ENCODE peak calls at places on chromosomes 4 and X, in seven cellular contexts. L, O, E, Y, G, Q and W are unnamed samples.

GRCh38 chrX:45198706-45199105 is 2.0 kb downstream of the DIPK2B start:
- DNase-seq in L (no peak), Q (no peak), G (no peak), E (no peak), Y (no peak), O (no peak), W (no peak)

GRCh38 chrX:154535892-154536291 is 10.8 kb downstream of the G6PD start:
- DNase-seq in G (no peak), Q (no peak), E (no peak), L (no peak), O (no peak), Y (no peak), W (no peak)

GRCh38 chr4:179855471-179855870 is 2387.7 kb upstream of the TENM3 start:
- DNase-seq in Y (no peak), E (no peak), Q (peak), L (no peak), G (no peak), O (no peak), W (no peak)

GRCh38 chr4:5142726-5143125 is 91.4 kb downstream of the STK32B start:
- DNase-seq in E (peak), O (peak), L (peak), Y (peak), Q (peak), G (no peak), W (peak)

GRCh38 chr4:143721317-143721716 is 20.8 kb upstream of the FREM3 start:
- DNase-seq in Y (peak), G (no peak), L (no peak), Q (no peak), E (no peak), O (no peak), W (no peak)

GRCh38 chr4:26885912-26886274 is 25.3 kb downstream of the STIM2 start:
- DNase-seq in G (no peak), L (peak), Y (no peak), E (no peak), O (no peak), Q (no peak), W (peak)

GRCh38 chr4:169024762-169025161 is 14.7 kb upstream of the CBR4 start:
- DNase-seq in O (no peak), L (peak), Y (peak), E (peak), G (no peak), Q (peak), W (peak)

GRCh38 chrX:78331708-78332107 is 4.3 kb upstream of the CYSLTR1 start:
- DNase-seq in E (no peak), G (no peak), O (no peak), Q (no peak), Y (no peak), L (no peak), W (peak)

GRCh38 chr4:2253160-2254084 is 8.5 kb downstream of the MXD4 start:
- DNase-seq in O (peak), E (no peak), Q (no peak), G (no peak), Y (no peak), L (no peak), W (no peak)

GRCh38 chr4:8853249-8853648 is 18.4 kb downstream of the HMX1 start:
- DNase-seq in E (no peak), O (peak), L (no peak), Y (no peak), Q (no peak), G (no peak), W (no peak)

GRCh38 chr4:172897046-172897445 is 271.6 kb upstream of the GALNT7 start:
- DNase-seq in L (no peak), E (no peak), G (no peak), Y (no peak), Q (no peak), O (no peak), W (no peak)

GRCh38 chr4:67892905-67893304 is 9.1 kb upstream of the TMPRSS11D start:
- DNase-seq in E (no peak), O (peak), L (no peak), Q (peak), Y (peak), G (no peak), W (no peak)

GRCh38 chr4:12881945-12882589 is 602.1 kb downstream of the RAB28 start:
- DNase-seq in E (no peak), G (no peak), Q (no peak), Y (no peak), L (no peak), O (no peak), W (no peak)

GRCh38 chrX:155993421-155993820 is 4.1 kb upstream of the IL9R start:
- DNase-seq in O (no peak), Y (no peak), L (no peak), E (no peak), Q (no peak), G (no peak), W (no peak)

GRCh38 chrX:65932173-65933084 is 107.5 kb downstream of the VSIG4 start:
- DNase-seq in G (no peak), L (no peak), O (no peak), Q (peak), Y (no peak), E (no peak), W (peak)

GRCh38 chr4:138307319-138307718 is 65.2 kb upstream of the SLC7A11 start:
- DNase-seq in Q (no peak), L (no peak), O (no peak), E (no peak), Y (no peak), G (no peak), W (peak)

GRCh38 chr4:24477919-24478318 is 106.4 kb downstream of the DHX15 start:
- DNase-seq in G (no peak), Y (peak), E (peak), O (peak), L (no peak), Q (peak), W (no peak)

GRCh38 chr4:2402053-2402452 is 16.4 kb downstream of the ZFYVE28 start:
- DNase-seq in Y (peak), Q (no peak), O (peak), G (peak), L (no peak), E (peak), W (no peak)

GRCh38 chrX:47958943-47959342 is 44.8 kb downstream of the ZNF182 start:
- DNase-seq in G (no peak), Y (peak), E (peak), L (no peak), Q (peak), O (peak), W (peak)

GRCh38 chr4:48290146-48290772 is 20.6 kb upstream of the TEC start:
- DNase-seq in Y (peak), L (no peak), Q (peak), O (peak), G (no peak), E (no peak), W (peak)

GRCh38 chr4:21879187-21879586 is 69.4 kb downstream of the KCNIP4 start:
- DNase-seq in Q (peak), Y (peak), L (no peak), G (no peak), E (peak), O (peak), W (no peak)

GRCh38 chr4:7030856-7031255 is 12.3 kb upstream of the TADA2B start:
- DNase-seq in G (no peak), O (no peak), Q (no peak), E (no peak), L (no peak), Y (no peak), W (no peak)